ENCODE peak calls at places on chromosomes 6 and 20, in eight cellular contexts. K, L, W, A, M, Q, S and B are unnamed samples.

GRCh38 chr6:82144007-82144851 is 103.3 kb downstream of the IBTK start:
- DNase-seq in K (no peak), L (no peak), W (peak; percentile 75), A (peak; percentile 37), M (peak; percentile 15), Q (no peak), S (peak; percentile 100), B (peak; percentile 91)

GRCh38 chr6:156590482-156590881 is 186.7 kb upstream of the ARID1B start:
- DNase-seq in K (no peak), L (no peak), W (no peak), A (no peak), M (no peak), Q (no peak), S (no peak), B (no peak)

GRCh38 chr6:53682654-53683053 is 17.1 kb upstream of the KLHL31 start:
- DNase-seq in K (no peak), L (no peak), W (no peak), A (no peak), M (no peak), Q (no peak), S (no peak), B (no peak)

GRCh38 chr6:5997420-5998093 is 9.2 kb downstream of the NRN1 start:
- DNase-seq in K (peak; percentile 54), L (peak; percentile 36), W (no peak), A (no peak), M (peak; percentile 55), Q (no peak), S (peak; percentile 40), B (no peak)

GRCh38 chr6:79302341-79302740 is 67.9 kb upstream of the HMGN3 start:
- DNase-seq in K (no peak), L (no peak), W (peak; percentile 15), A (no peak), M (no peak), Q (no peak), S (no peak), B (peak; percentile 78)

GRCh38 chr6:39684790-39685485 is 40.3 kb downstream of the KIF6 start:
- DNase-seq in K (no peak), L (no peak), W (no peak), A (no peak), M (no peak), Q (no peak), S (peak; percentile 47), B (peak; percentile 16)

GRCh38 chr6:152380993-152381898 is 255.9 kb downstream of the SYNE1 start:
- DNase-seq in K (peak; percentile 34), L (peak; percentile 70), W (peak; percentile 73), A (peak; percentile 88), M (no peak), Q (peak; percentile 87), S (peak; percentile 95), B (peak; percentile 50)

GRCh38 chr6:55492259-55492658 is 86.7 kb downstream of the HMGCLL1 start:
- DNase-seq in K (no peak), L (no peak), W (no peak), A (no peak), M (no peak), Q (no peak), S (no peak), B (no peak)

GRCh38 chr20:20457392-20458126 is 89.7 kb downstream of the INSM1 start:
- DNase-seq in K (no peak), L (no peak), W (no peak), A (no peak), M (no peak), Q (no peak), S (peak; percentile 56), B (peak; percentile 27)

GRCh38 chr6:169190144-169190584 is 63.5 kb downstream of the THBS2 start:
- DNase-seq in K (no peak), L (peak; percentile 71), W (no peak), A (no peak), M (no peak), Q (peak; percentile 24), S (peak; percentile 90), B (peak; percentile 60)

GRCh38 chr6:24696097-24696496 is 22.9 kb downstream of the C6orf62 start:
- DNase-seq in K (no peak), L (no peak), W (no peak), A (no peak), M (no peak), Q (no peak), S (no peak), B (no peak)

GRCh38 chr6:11810039-11810541 is 31.5 kb upstream of the ADTRP start:
- DNase-seq in K (no peak), L (peak; percentile 59), W (no peak), A (peak; percentile 57), M (no peak), Q (peak; percentile 95), S (peak; percentile 78), B (peak; percentile 98)

GRCh38 chr6:30601436-30601814 is 15.6 kb downstream of the PPP1R10 start:
- DNase-seq in K (no peak), L (no peak), W (no peak), A (no peak), M (no peak), Q (no peak), S (no peak), B (no peak)

GRCh38 chr6:129842137-129842536 is 19.0 kb downstream of the TMEM244 start:
- DNase-seq in K (no peak), L (no peak), W (no peak), A (no peak), M (no peak), Q (no peak), S (no peak), B (no peak)

GRCh38 chr6:155080876-155081845 is 86.0 kb downstream of the TIAM2 start:
- DNase-seq in K (no peak), L (no peak), W (no peak), A (peak; percentile 47), M (no peak), Q (peak; percentile 55), S (peak; percentile 35), B (no peak)

GRCh38 chr20:59622496-59622895 is 18.2 kb downstream of the PHACTR3 start:
- DNase-seq in K (no peak), L (no peak), W (no peak), A (no peak), M (no peak), Q (no peak), S (no peak), B (no peak)

GRCh38 chr6:27962506-27962905 is 5.5 kb downstream of the OR2B6 start:
- DNase-seq in K (no peak), L (no peak), W (no peak), A (no peak), M (no peak), Q (no peak), S (no peak), B (peak; percentile 3)

GRCh38 chr6:110063864-110064263 is 85.8 kb downstream of the GPR6 start:
- DNase-seq in K (no peak), L (no peak), W (no peak), A (no peak), M (no peak), Q (no peak), S (no peak), B (no peak)

GRCh38 chr6:166618251-166618650 is 8.8 kb downstream of the RPS6KA2 start:
- DNase-seq in K (no peak), L (no peak), W (no peak), A (no peak), M (no peak), Q (no peak), S (no peak), B (no peak)

GRCh38 chr20:35264755-35265154 is 13.2 kb downstream of the MMP24OS start:
- DNase-seq in K (no peak), L (no peak), W (no peak), A (peak; percentile 47), M (no peak), Q (no peak), S (no peak), B (no peak)
- TF ChIP-seq CTCF in K (no peak), L (no peak), W (peak; percentile 40), A (peak; percentile 9), M (peak; percentile 5), Q (no peak), S (peak; percentile 7), B (no peak)

GRCh38 chr6:32844839-32845372 is 1.1 kb upstream of the PSMB8 start:
- DNase-seq in K (no peak), L (no peak), W (no peak), A (no peak), M (no peak), Q (no peak), S (no peak), B (no peak)

GRCh38 chr6:32842690-32843089 is 1.2 kb downstream of the PSMB8 start:
- DNase-seq in K (no peak), L (no peak), W (no peak), A (no peak), M (no peak), Q (no peak), S (no peak), B (no peak)

GRCh38 chr6:32843321-32843978 is 397 bp downstream of the PSMB8 start:
- DNase-seq in K (peak; percentile 31), L (no peak), W (no peak), A (no peak), M (no peak), Q (peak; percentile 47), S (peak; percentile 7), B (peak; percentile 5)

GRCh38 chr6:32845381-32845884 is 1.6 kb upstream of the PSMB8 start:
- DNase-seq in K (no peak), L (no peak), W (no peak), A (no peak), M (peak; percentile 43), Q (no peak), S (no peak), B (no peak)

GRCh38 chr6:32843979-32844838 is at the start of gene PSMB8:
- DNase-seq in K (peak; percentile 95), L (peak; percentile 93), W (peak; percentile 92), A (peak; percentile 95), M (peak; percentile 92), Q (peak; percentile 98), S (peak; percentile 89), B (peak; percentile 98)
- TF ChIP-seq CTCF in K (no peak), L (no peak), W (no peak), A (peak; percentile 21), M (no peak), Q (peak; percentile 35), S (peak; percentile 21), B (no peak)

DNA sequence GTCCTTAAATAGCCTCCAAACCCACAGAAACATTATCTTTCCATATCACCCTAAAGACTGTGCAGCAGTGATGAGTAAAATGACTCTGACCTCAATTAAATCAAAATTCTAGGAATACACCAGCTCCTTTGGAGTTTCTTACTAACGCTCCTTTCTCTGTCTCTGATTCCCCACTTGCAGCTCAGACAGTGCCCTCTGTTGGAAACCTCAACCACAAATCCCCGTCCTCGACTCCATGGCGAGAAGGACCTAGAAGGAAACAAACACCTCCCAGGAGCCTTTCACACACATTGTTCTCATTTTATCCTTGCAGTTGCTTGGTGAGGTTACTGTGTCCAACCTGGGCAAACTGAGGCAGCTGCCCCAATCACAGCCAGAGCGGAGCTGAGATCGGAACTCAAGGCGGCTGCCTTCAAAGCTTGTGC is 17.7 kb upstream of the PARD6B start:
- DNase-seq in K (no peak), L (no peak), W (no peak), A (peak; percentile 39), M (no peak), Q (no peak), S (peak; percentile 66), B (no peak)
- TF ChIP-seq CTCF in K (no peak), L (peak; percentile 7), W (peak; percentile 43), A (peak; percentile 71), M (no peak), Q (peak; percentile 30), S (peak; percentile 67), B (no peak)

DNA sequence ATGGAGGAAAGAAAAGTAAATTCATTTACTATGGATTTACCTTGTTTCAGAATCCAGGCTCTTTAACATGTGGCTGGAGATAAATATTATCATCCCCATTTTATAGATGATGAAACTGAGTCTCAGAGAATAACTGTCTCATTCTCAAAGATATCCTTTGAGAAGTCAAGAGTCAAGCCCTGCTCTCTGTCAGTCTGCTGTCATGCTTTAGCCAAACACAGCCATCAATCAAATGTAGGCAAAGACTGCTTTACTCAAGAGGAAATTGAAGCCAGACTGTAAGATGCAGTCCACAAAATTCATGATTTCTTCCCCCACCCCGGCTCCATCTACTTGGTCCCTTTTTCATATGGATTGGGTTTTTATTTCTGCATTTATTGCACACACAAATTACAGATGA is 102.8 kb upstream of the TOP1 start:
- DNase-seq in K (no peak), L (no peak), W (no peak), A (no peak), M (no peak), Q (no peak), S (no peak), B (no peak)
- TF ChIP-seq CTCF in K (no peak), L (no peak), W (no peak), A (no peak), M (no peak), Q (no peak), S (no peak), B (no peak)